ENCODE peak calls at places on chromosome 3, in five cellular contexts. Z is fibroblast of the aortic adventitia, D is AG04449, P is foreskin fibroblast, H is tibial artery. Y is an unnamed sample.

GRCh38 chr3:46289961-46290360 is 47.7 kb downstream of the CCR3 start:
- DNase-seq in P (no peak), Z (no peak), D (no peak), H (no peak), Y (no peak)

GRCh38 chr3:189985938-189986337 is 134.8 kb downstream of the P3H2 start:
- DNase-seq in H (no peak), D (no peak), P (no peak), Z (no peak), Y (peak; percentile 26)

GRCh38 chr3:172235698-172236097 is 196.3 kb downstream of the FNDC3B start:
- DNase-seq in Z (no peak), P (no peak), H (no peak), D (no peak), Y (no peak)

GRCh38 chr3:177966493-177966892 is 569.7 kb upstream of the KCNMB2 start:
- DNase-seq in Z (no peak), D (no peak), P (no peak), H (no peak), Y (no peak)

GRCh38 chr3:43353923-43354670 is 67.8 kb downstream of the SNRK start:
- DNase-seq in D (no peak), Z (no peak), H (no peak), P (no peak), Y (no peak)

GRCh38 chr3:157542711-157543485 is 39.7 kb upstream of the VEPH1 start:
- DNase-seq in H (peak; percentile 82), Z (peak; percentile 74), P (peak; percentile 72), D (no peak), Y (peak; percentile 63)

GRCh38 chr3:68239542-68239941 is 585.1 kb upstream of the SUCLG2 start:
- DNase-seq in P (no peak), H (no peak), Z (no peak), D (no peak), Y (no peak)

GRCh38 chr3:162034368-162034767 is 537.8 kb downstream of the OTOL1 start:
- DNase-seq in Z (peak; percentile 22), D (peak; percentile 37), P (peak; percentile 26), H (no peak), Y (peak; percentile 65)

GRCh38 chr3:45611619-45612018 is 17.1 kb downstream of the LIMD1 start:
- DNase-seq in P (no peak), D (no peak), Z (no peak), H (no peak), Y (peak; percentile 35)

GRCh38 chr3:138186803-138187295 is 252 bp upstream of the ARMC8 start:
- DNase-seq in P (peak; percentile 84), H (peak; percentile 94), D (peak; percentile 26), Z (no peak), Y (no peak)

GRCh38 chr3:69411331-69411730 is 25.4 kb upstream of the FRMD4B start:
- DNase-seq in Z (peak; percentile 39), D (no peak), H (no peak), P (peak; percentile 61), Y (peak; percentile 40)

GRCh38 chr3:26279091-26279490 is 343.5 kb upstream of the LRRC3B start:
- DNase-seq in H (no peak), Z (no peak), P (no peak), D (no peak), Y (no peak)

GRCh38 chr3:98994128-98994762 is 92.8 kb upstream of the DCBLD2 start:
- DNase-seq in Z (peak; percentile 86), D (no peak), P (peak; percentile 36), H (no peak), Y (peak; percentile 83)

GRCh38 chr3:65401359-65401810 is 637.3 kb downstream of the MAGI1 start:
- DNase-seq in P (no peak), H (no peak), Z (no peak), D (no peak), Y (peak; percentile 24)

GRCh38 chr3:105187340-105187739 is 179.4 kb upstream of the ALCAM start:
- DNase-seq in D (no peak), P (no peak), Z (no peak), H (no peak), Y (no peak)

GRCh38 chr3:197456271-197457091 is 99.3 kb downstream of the BDH1 start:
- DNase-seq in P (peak; percentile 86), D (no peak), H (peak; percentile 86), Z (peak; percentile 76), Y (peak; percentile 90)

GRCh38 chr3:49025005-49025792 is 3.3 kb downstream of the NDUFAF3 start:
- DNase-seq in D (no peak), H (no peak), Z (no peak), P (no peak), Y (no peak)

GRCh38 chr3:115068799-115069198 is 78.3 kb downstream of the ZBTB20 start:
- DNase-seq in D (no peak), Z (no peak), P (no peak), H (no peak), Y (no peak)

GRCh38 chr3:133532951-133533350 is 40.5 kb upstream of the CDV3 start:
- DNase-seq in H (no peak), D (peak; percentile 63), Z (peak; percentile 11), P (no peak), Y (peak; percentile 24)

GRCh38 chr3:133538154-133538553 is 35.3 kb upstream of the CDV3 start:
- DNase-seq in H (no peak), P (no peak), Z (no peak), D (no peak), Y (no peak)

GRCh38 chr3:133540896-133541674 is 32.4 kb upstream of the CDV3 start:
- DNase-seq in D (no peak), P (peak; percentile 84), Z (peak; percentile 56), H (no peak), Y (peak; percentile 55)

GRCh38 chr3:133535971-133536634 is 37.4 kb upstream of the CDV3 start:
- DNase-seq in Z (peak; percentile 92), D (peak; percentile 73), H (no peak), P (peak; percentile 91), Y (peak; percentile 93)

DNA sequence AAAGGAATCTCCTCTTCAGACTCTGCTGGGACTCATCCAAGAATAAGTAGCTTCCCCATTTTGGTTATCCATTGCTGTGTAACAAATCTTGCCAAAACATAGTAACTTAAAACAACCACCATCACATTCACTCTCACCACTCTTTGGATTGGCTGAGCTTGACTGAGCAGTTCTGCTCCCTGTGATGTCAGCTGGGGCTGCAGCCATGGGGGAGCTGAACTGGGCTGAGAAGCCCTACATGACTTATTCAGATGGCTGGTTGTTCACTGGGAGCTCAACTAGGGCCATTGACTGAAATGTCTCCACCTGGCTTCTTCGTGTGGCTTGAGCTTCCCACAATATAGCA is 36.9 kb upstream of the CDV3 start:
- DNase-seq in H (no peak), D (no peak), Z (no peak), P (no peak), Y (no peak)
- H3K4me3 ChIP-seq in H (no peak overlapping the region), D (no peak overlapping the region), Z (no peak overlapping the region), P (no peak overlapping the region), Y (no peak overlapping the region)

GRCh38 chr3:71022552-71023335 is 560.8 kb downstream of the FOXP1 start:
- DNase-seq in Z (peak; percentile 15), D (no peak), H (no peak), P (no peak), Y (peak; percentile 19)
- TF ChIP-seq CTCF in Z (peak; percentile 28), D (no peak), H (no peak), P (no peak), Y (peak; percentile 35)

GRCh38 chr3:187025656-187026320 is 95.5 kb downstream of the ST6GAL1 start:
- DNase-seq in Z (no peak), D (no peak), P (no peak), H (no peak), Y (no peak)

GRCh38 chr3:187024561-187025226 is 94.4 kb downstream of the ST6GAL1 start:
- DNase-seq in Z (no peak), D (no peak), P (no peak), H (no peak), Y (no peak)

GRCh38 chr3:187026321-187026678 is 96.0 kb downstream of the ST6GAL1 start:
- DNase-seq in P (no peak), D (no peak), Z (no peak), H (no peak), Y (no peak)

GRCh38 chr3:187027531-187027936 is 97.2 kb downstream of the ST6GAL1 start:
- DNase-seq in H (no peak), D (no peak), Z (no peak), P (no peak), Y (no peak)

GRCh38 chr3:187025254-187025655 is 94.9 kb downstream of the ST6GAL1 start:
- DNase-seq in P (no peak), D (no peak), H (no peak), Z (no peak), Y (no peak)
- H3K4me3 ChIP-seq in P (no peak overlapping the region), D (no peak overlapping the region), H (no peak overlapping the region), Z (no peak overlapping the region), Y (no peak overlapping the region)

GRCh38 chr3:125916376-125916978 is 52.5 kb upstream of the ROPN1B start:
- DNase-seq in Z (peak; percentile 90), H (no peak), D (peak; percentile 67), P (peak; percentile 92), Y (peak; percentile 96)
- TF ChIP-seq CTCF in Z (no peak), H (no peak), D (peak; percentile 51), P (peak; percentile 17), Y (peak; percentile 21)

Y was measured in astrocyte of the spinal cord.